ENCODE peak calls at places on chromosomes 4 and X, in ten cellular contexts. Z is mesendoderm, S is thoracic aorta, G is left ventricle myocardium inferior, N is left lung, V is A549, D is mesenchymal stem cell, B is brain microvascular endothelial cell, T is HepG2, C is astrocyte of the spinal cord. Y is an unnamed sample.
A peak's percentile ranks its signal among the peaks of the same experiment; 100 is the strongest.

GRCh38 chrX:68883800-68884199 is 55.0 kb downstream of the EFNB1 start:
- DNase-seq in Z (no peak), S (no peak), G (no peak), N (no peak), V (no peak), D (no peak), B (no peak), T (no peak), C (no peak), Y (no peak)

GRCh38 chrX:18875256-18875878 is 108.5 kb downstream of the PHKA2 start:
- DNase-seq in Z (no peak), S (no peak), G (no peak), N (no peak), V (no peak), D (no peak), B (no peak), T (no peak), C (no peak), Y (no peak)

GRCh38 chrX:139831689-139832456 is 101.0 kb downstream of the ATP11C start:
- DNase-seq in Z (peak; percentile 54), S (no peak), G (no peak), N (no peak), V (peak; percentile 33), D (peak; percentile 72), B (peak; percentile 24), T (no peak), C (peak; percentile 54), Y (no peak)

GRCh38 chrX:40088299-40088625 is 9.5 kb downstream of the BCOR start:
- DNase-seq in Z (no peak), S (no peak), G (no peak), N (no peak), V (no peak), D (peak; percentile 16), B (no peak), T (no peak), C (no peak), Y (no peak)

GRCh38 chr4:78512357-78512920 is 39.1 kb upstream of the ANXA3 start:
- DNase-seq in Z (no peak), S (no peak), G (no peak), N (peak; percentile 61), V (no peak), D (no peak), B (no peak), T (peak; percentile 10), C (no peak), Y (no peak)

GRCh38 chr4:38699112-38699511 is 35.1 kb downstream of the KLF3 start:
- DNase-seq in Z (no peak), S (no peak), G (no peak), N (no peak), V (no peak), D (no peak), B (no peak), T (no peak), C (no peak), Y (no peak)

GRCh38 chrX:154123241-154124219 is 20.5 kb upstream of the OPN1LW start:
- DNase-seq in Z (peak; percentile 81), S (no peak), G (peak; percentile 29), N (peak; percentile 80), V (peak; percentile 32), D (no peak), B (peak; percentile 7), T (peak; percentile 24), C (no peak), Y (no peak)

GRCh38 chr4:98027827-98028226 is 115.4 kb downstream of the STPG2 start:
- DNase-seq in Z (peak; percentile 76), S (no peak), G (no peak), N (no peak), V (peak; percentile 36), D (no peak), B (peak; percentile 28), T (no peak), C (peak; percentile 24), Y (no peak)

GRCh38 chr4:30776921-30777415 is 56.8 kb downstream of the PCDH7 start:
- DNase-seq in Z (peak; percentile 26), S (no peak), G (no peak), N (no peak), V (no peak), D (no peak), B (no peak), T (no peak), C (no peak), Y (no peak)

GRCh38 chrX:9189286-9189685 is 155.4 kb upstream of the FAM9B start:
- DNase-seq in Z (no peak), S (no peak), G (no peak), N (no peak), V (no peak), D (peak; percentile 13), B (no peak), T (no peak), C (no peak), Y (no peak)

GRCh38 chr4:112190684-112191083 is 40.9 kb upstream of the AP1AR start:
- DNase-seq in Z (no peak), S (no peak), G (no peak), N (no peak), V (no peak), D (no peak), B (no peak), T (no peak), C (no peak), Y (no peak)

GRCh38 chr4:71251266-71251665 is 87.6 kb upstream of the SLC4A4 start:
- DNase-seq in Z (peak; percentile 18), S (no peak), G (no peak), N (no peak), V (no peak), D (no peak), B (no peak), T (no peak), C (no peak), Y (no peak)

GRCh38 chr4:180827610-180828009 is 1415.6 kb upstream of the TENM3 start:
- DNase-seq in Z (peak; percentile 34), S (no peak), G (no peak), N (no peak), V (no peak), D (peak; percentile 39), B (no peak), T (no peak), C (peak; percentile 32), Y (peak; percentile 13)

GRCh38 chr4:180832086-180832485 is 1411.1 kb upstream of the TENM3 start:
- DNase-seq in Z (peak; percentile 42), S (no peak), G (no peak), N (no peak), V (peak; percentile 2), D (peak; percentile 28), B (no peak), T (no peak), C (no peak), Y (no peak)

GRCh38 chr4:180828455-180829018 is 1414.7 kb upstream of the TENM3 start:
- DNase-seq in Z (peak; percentile 37), S (no peak), G (no peak), N (no peak), V (peak; percentile 51), D (peak; percentile 57), B (peak; percentile 76), T (peak; percentile 25), C (peak; percentile 86), Y (peak; percentile 60)

GRCh38 chr4:180823116-180823515 is 1420.1 kb upstream of the TENM3 start:
- DNase-seq in Z (no peak), S (no peak), G (no peak), N (no peak), V (no peak), D (no peak), B (no peak), T (no peak), C (peak; percentile 34), Y (no peak)

DNA sequence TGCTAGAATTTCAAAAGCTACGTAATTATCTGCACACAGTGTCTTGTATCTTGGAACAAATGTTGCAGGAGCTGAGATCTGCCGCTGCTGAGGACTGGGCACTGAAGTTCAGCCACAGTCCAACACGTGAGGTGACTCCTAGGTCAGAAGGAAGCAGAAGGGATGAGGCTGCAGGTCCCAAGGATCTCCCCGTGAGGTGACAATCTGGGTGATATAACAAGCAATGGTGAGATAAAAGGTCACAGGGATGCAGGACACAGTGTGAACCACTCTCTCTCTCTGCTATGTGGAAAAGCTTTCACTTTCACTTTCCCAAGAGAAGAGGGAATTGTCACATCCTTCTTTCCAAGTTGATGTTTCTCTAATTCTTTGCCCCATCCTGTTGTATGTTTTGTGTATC is 1416.0 kb upstream of the TENM3 start:
- DNase-seq in Z (peak; percentile 70), S (no peak), G (no peak), N (no peak), V (no peak), D (peak; percentile 56), B (no peak), T (peak; percentile 5), C (peak; percentile 43), Y (no peak)
- H3K4me3 ChIP-seq in Z (no peak overlapping the region), S (peak overlapping the region; percentile 66), G (peak overlapping the region; percentile 56), N (peak overlapping the region; percentile 15), V (no peak overlapping the region), D (no peak overlapping the region), B (peak overlapping the region; percentile 45), T (peak overlapping the region; percentile 11), C (peak overlapping the region; percentile 3), Y (peak overlapping the region; percentile 29)

DNA sequence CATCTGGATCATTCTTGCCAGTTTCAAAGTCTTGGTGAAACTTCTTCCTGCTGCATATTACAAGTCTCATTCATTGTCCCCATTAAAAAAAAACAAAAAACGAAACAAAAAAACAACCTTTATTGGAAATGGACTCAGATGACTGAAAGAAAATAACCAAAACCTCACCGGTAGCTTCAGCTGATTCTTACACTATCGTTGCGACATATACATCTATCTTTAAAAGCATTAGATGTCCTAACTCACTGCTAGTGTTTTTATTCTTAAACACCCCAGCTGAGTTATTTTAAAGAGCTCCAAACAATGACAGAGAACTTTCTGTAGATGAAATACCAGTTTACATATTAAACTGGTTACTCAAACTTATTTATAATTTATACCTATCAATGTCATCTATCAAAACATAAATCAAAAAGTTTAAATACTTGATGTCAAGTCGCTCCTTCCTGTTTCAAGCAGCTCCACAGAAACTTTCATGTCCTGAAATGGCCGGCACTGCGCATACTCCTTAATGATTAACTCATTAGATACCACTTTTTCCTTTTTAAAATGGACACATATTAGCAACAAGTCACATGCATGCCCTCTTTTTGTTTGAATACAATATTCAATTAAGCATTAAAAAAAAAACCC is 87.2 kb downstream of the HPRT1 start:
- DNase-seq in Z (no peak), S (no peak), G (no peak), N (no peak), V (peak; percentile 41), D (peak; percentile 59), B (no peak), T (no peak), C (peak; percentile 24), Y (no peak)
- H3K4me3 ChIP-seq in Z (no peak overlapping the region), S (no peak overlapping the region), G (peak overlapping the region; percentile 71), N (no peak overlapping the region), V (peak overlapping the region; percentile 61), D (no peak overlapping the region), B (peak overlapping the region; percentile 72), T (no peak overlapping the region), C (peak overlapping the region; percentile 70), Y (peak overlapping the region; percentile 69)

GRCh38 chrX:56764153-56764974 is 35.3 kb downstream of the NBDY start:
- DNase-seq in Z (peak; percentile 78), S (no peak), G (no peak), N (no peak), V (peak; percentile 73), D (peak; percentile 74), B (peak; percentile 48), T (peak; percentile 48), C (peak; percentile 70), Y (no peak)
- H3K4me3 ChIP-seq in Z (no peak overlapping the region), S (no peak overlapping the region), G (no peak overlapping the region), N (no peak overlapping the region), V (no peak overlapping the region), D (no peak overlapping the region), B (peak overlapping the region; percentile 37), T (peak overlapping the region; percentile 37), C (peak overlapping the region; percentile 35), Y (no peak overlapping the region)

GRCh38 chr4:59553063-59553738 is 1646.9 kb upstream of the ADGRL3 start:
- DNase-seq in Z (peak; percentile 51), S (no peak), G (no peak), N (no peak), V (peak; percentile 50), D (peak; percentile 48), B (peak; percentile 74), T (no peak), C (no peak), Y (no peak)

GRCh38 chr4:59553739-59554126 is 1646.4 kb upstream of the ADGRL3 start:
- DNase-seq in Z (no peak), S (no peak), G (no peak), N (no peak), V (peak; percentile 21), D (peak; percentile 61), B (peak; percentile 56), T (no peak), C (peak; percentile 67), Y (no peak)
- H3K4me3 ChIP-seq in Z (no peak overlapping the region), S (peak overlapping the region; percentile 66), G (no peak overlapping the region), N (peak overlapping the region; percentile 17), V (peak overlapping the region; percentile 39), D (no peak overlapping the region), B (peak overlapping the region; percentile 39), T (no peak overlapping the region), C (no peak overlapping the region), Y (no peak overlapping the region)

Y was measured in skeletal muscle cell.